ENCODE peak calls at places on chromosomes 7 and 10, in four cellular contexts. E is heart left ventricle, Q is transverse colon, O is A549. V is an unnamed sample.

GRCh38 chr7:77544523-77544922 is 7.4 kb downstream of the PTPN12 start:
- DNase-seq in O (no peak), Q (no peak), E (no peak), V (no peak)

GRCh38 chr10:114523876-114524275 is 119.6 kb upstream of the AFAP1L2 start:
- DNase-seq in E (no peak), O (no peak), Q (no peak), V (no peak)

GRCh38 chr10:11009471-11010308 is 8.0 kb upstream of the CELF2 start:
- DNase-seq in O (no peak), E (no peak), Q (no peak), V (no peak)

GRCh38 chr7:209846-210245 is 17.5 kb downstream of the FAM20C start:
- DNase-seq in E (no peak), Q (no peak), O (no peak), V (no peak)

GRCh38 chr7:139730746-139731612 is 46.8 kb downstream of the HIPK2 start:
- DNase-seq in O (no peak), E (peak), Q (peak), V (peak)

GRCh38 chr10:131677671-131678070 is 223.1 kb upstream of the PPP2R2D start:
- DNase-seq in O (no peak), Q (no peak), E (no peak), V (no peak)

GRCh38 chr7:90165724-90166123 is 11.5 kb downstream of the STEAP1 start:
- DNase-seq in O (no peak), E (no peak), Q (peak), V (no peak)

GRCh38 chr10:29446327-29446726 is 157.5 kb downstream of the LYZL1 start:
- DNase-seq in Q (no peak), E (no peak), O (no peak), V (no peak)

GRCh38 chr7:51428226-51428887 is 111.7 kb upstream of the COBL start:
- DNase-seq in Q (peak), O (no peak), E (no peak), V (no peak)
- TF ChIP-seq CTCF in Q (peak), O (peak), E (no peak), V (no peak)

GRCh38 chr10:102121739-102122372 is 1.7 kb upstream of the LDB1 start:
- DNase-seq in O (no peak), E (peak), Q (peak), V (peak)
- TF ChIP-seq CTCF in O (no peak), E (no peak), Q (no peak), V (no peak)

GRCh38 chr7:105752671-105753275 is 123.6 kb downstream of the ATXN7L1 start:
- DNase-seq in O (no peak), Q (no peak), E (no peak), V (no peak)

GRCh38 chr7:105748701-105749100 is 127.7 kb downstream of the ATXN7L1 start:
- DNase-seq in E (no peak), Q (no peak), O (no peak), V (no peak)

GRCh38 chr7:105756402-105756801 is 120.0 kb downstream of the ATXN7L1 start:
- DNase-seq in Q (no peak), O (no peak), E (no peak), V (no peak)

GRCh38 chr7:105745681-105746330 is 130.6 kb downstream of the ATXN7L1 start:
- DNase-seq in Q (no peak), O (no peak), E (no peak), V (no peak)

DNA sequence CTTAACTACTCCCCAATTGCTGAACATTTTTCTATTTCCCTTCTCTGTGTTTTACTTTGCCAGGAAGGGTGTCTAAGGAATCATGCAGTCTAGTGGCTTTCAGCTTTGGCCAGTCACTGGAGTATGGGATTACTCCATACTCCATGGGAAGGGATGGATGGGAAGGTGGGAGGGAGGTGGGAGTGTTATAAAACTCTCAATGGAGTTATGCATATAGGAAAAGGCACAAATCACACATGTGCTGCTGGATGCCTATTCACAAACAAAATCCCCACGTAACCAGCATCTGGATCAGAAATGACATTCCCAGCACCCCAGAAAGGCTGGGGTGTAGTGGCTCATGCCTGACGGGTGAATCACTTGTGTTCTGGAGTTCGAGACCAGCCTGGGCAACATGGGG is 125.3 kb downstream of the ATXN7L1 start:
- DNase-seq in Q (no peak), E (no peak), O (no peak), V (no peak)
- TF ChIP-seq CTCF in Q (no peak), E (no peak), O (no peak), V (no peak)

DNA sequence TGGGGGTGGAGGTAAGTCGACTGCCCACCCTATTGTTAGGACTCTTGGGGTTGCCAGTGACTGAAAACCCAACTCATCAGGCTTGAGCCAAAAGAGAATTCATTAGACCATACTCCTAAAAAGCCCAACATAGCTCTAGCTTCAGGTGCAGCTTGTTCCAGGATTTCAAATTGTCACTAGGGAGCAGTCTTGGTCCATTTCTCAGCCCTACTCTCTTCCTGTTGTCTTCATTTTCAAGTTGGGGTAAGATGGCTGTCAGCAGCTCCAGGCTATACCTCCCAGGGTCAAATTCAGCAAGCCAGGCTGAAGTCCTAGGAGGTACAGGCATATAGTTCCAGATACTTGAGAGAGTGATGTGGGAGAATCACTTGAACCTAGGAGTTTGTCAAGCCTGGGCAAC is 14.9 kb upstream of the COL13A1 start:
- DNase-seq in E (no peak), O (no peak), Q (no peak), V (no peak)
- TF ChIP-seq CTCF in E (peak), O (peak), Q (no peak), V (no peak)

DNA sequence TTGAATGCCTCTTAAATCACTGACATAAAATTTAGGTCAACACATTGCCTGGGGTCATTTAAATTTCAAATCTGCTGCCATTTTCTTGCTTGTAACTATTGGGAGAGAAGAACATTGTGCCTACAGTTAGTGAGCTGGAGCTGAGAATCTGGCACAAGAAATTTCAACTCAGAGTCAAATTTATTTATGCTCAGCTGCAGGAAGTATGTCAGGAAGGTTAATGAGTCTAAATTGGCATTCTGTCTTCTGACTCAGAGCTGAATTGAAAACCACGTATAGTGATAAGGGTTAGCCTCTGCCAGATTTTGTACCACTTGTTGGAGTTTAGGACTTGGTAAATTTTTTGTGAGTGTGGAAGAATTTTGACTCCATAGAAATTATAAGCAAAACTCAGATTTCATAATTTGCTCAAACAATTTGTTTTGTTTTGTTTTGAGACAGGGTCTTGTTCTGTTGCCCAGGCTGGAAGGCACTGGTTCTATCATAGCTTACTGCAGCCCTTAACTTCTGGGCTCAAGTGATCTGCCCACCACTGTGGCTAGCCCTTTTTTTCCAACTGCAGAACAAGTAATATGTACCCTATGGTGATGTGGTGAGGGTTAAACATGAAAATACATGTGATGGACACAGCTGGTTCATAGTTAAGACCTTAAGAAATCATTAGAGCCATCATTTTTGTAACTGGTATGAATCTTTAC is 31.3 kb downstream of the CSTF2T start:
- DNase-seq in O (no peak), E (no peak), Q (no peak), V (no peak)
- TF ChIP-seq CTCF in O (no peak), E (no peak), Q (no peak), V (no peak)

GRCh38 chr7:137005873-137006272 is 137.4 kb downstream of the CHRM2 start:
- DNase-seq in Q (no peak), E (no peak), O (no peak), V (no peak)

GRCh38 chr7:137009404-137009803 is 141.0 kb downstream of the CHRM2 start:
- DNase-seq in O (no peak), E (no peak), Q (no peak), V (no peak)

GRCh38 chr7:137003606-137004005 is 135.2 kb downstream of the CHRM2 start:
- DNase-seq in E (no peak), Q (no peak), O (no peak), V (no peak)

GRCh38 chr7:137006293-137006692 is 137.8 kb downstream of the CHRM2 start:
- DNase-seq in O (no peak), Q (no peak), E (no peak), V (no peak)

GRCh38 chr7:137007001-137007725 is 138.7 kb downstream of the CHRM2 start:
- DNase-seq in E (no peak), Q (no peak), O (no peak), V (no peak)
- TF ChIP-seq CTCF in E (no peak), Q (no peak), O (no peak), V (no peak)

V was measured in testis.